ENCODE peak calls at places on chromosome 16, in ten cellular contexts. One of them, this sample, is unnamed.

GRCh38 chr16:21277045-21277926 is 804 bp downstream of the CRYM start:
- DNase-seq in putamen: no peak
- DNase-seq in HuH-7.5: no peak
- DNase-seq in T-helper 1 cell: no peak
- DNase-seq in stimulated activated CD8-positive, alpha-beta memory T cell treated with anti-CD3 and anti-CD28 coated beads, Interleukin-2, amount 100 ng/mL, for 1 hour: no peak
- DNase-seq in NB4: no peak
- DNase-seq in activated CD8-positive, alpha-beta T cell treated with anti-CD3 and anti-CD28 coated beads for 36 hours: no peak
- DNase-seq in upper lobe of right lung: no peak
- DNase-seq in left lung: no peak
- DNase-seq in right cardiac atrium: no peak
- DNase-seq in this sample: no peak

GRCh38 chr16:55389426-55390073 is 65.5 kb downstream of the IRX6 start:
- DNase-seq in putamen: no peak
- DNase-seq in HuH-7.5: no peak
- DNase-seq in T-helper 1 cell: no peak
- DNase-seq in stimulated activated CD8-positive, alpha-beta memory T cell treated with anti-CD3 and anti-CD28 coated beads, Interleukin-2, amount 100 ng/mL, for 1 hour: no peak
- DNase-seq in NB4: no peak
- DNase-seq in activated CD8-positive, alpha-beta T cell treated with anti-CD3 and anti-CD28 coated beads for 36 hours: no peak
- DNase-seq in upper lobe of right lung: peak; percentile 86
- DNase-seq in left lung: no peak
- DNase-seq in right cardiac atrium: peak; percentile 35
- DNase-seq in this sample: no peak

GRCh38 chr16:85332175-85332574 is 219.9 kb upstream of the CIBAR2 start:
- DNase-seq in putamen: no peak
- DNase-seq in HuH-7.5: no peak
- DNase-seq in T-helper 1 cell: no peak
- DNase-seq in stimulated activated CD8-positive, alpha-beta memory T cell treated with anti-CD3 and anti-CD28 coated beads, Interleukin-2, amount 100 ng/mL, for 1 hour: no peak
- DNase-seq in NB4: no peak
- DNase-seq in activated CD8-positive, alpha-beta T cell treated with anti-CD3 and anti-CD28 coated beads for 36 hours: no peak
- DNase-seq in upper lobe of right lung: no peak
- DNase-seq in left lung: no peak
- DNase-seq in right cardiac atrium: no peak
- DNase-seq in this sample: no peak

GRCh38 chr16:67398546-67399217 is 5.4 kb upstream of the TPPP3 start:
- DNase-seq in putamen: no peak
- DNase-seq in HuH-7.5: no peak
- DNase-seq in T-helper 1 cell: no peak
- DNase-seq in stimulated activated CD8-positive, alpha-beta memory T cell treated with anti-CD3 and anti-CD28 coated beads, Interleukin-2, amount 100 ng/mL, for 1 hour: no peak
- DNase-seq in NB4: no peak
- DNase-seq in activated CD8-positive, alpha-beta T cell treated with anti-CD3 and anti-CD28 coated beads for 36 hours: no peak
- DNase-seq in upper lobe of right lung: no peak
- DNase-seq in left lung: peak; percentile 67
- DNase-seq in right cardiac atrium: no peak
- DNase-seq in this sample: peak; percentile 48

GRCh38 chr16:4699030-4699556 is 5.7 kb downstream of the NUDT16L1 start:
- DNase-seq in putamen: no peak
- DNase-seq in HuH-7.5: no peak
- DNase-seq in T-helper 1 cell: no peak
- DNase-seq in stimulated activated CD8-positive, alpha-beta memory T cell treated with anti-CD3 and anti-CD28 coated beads, Interleukin-2, amount 100 ng/mL, for 1 hour: no peak
- DNase-seq in NB4: peak; percentile 7
- DNase-seq in activated CD8-positive, alpha-beta T cell treated with anti-CD3 and anti-CD28 coated beads for 36 hours: no peak
- DNase-seq in upper lobe of right lung: no peak
- DNase-seq in left lung: peak; percentile 38
- DNase-seq in right cardiac atrium: no peak
- DNase-seq in this sample: no peak

GRCh38 chr16:9351841-9352434 is 260.5 kb downstream of the HAPSTR1 start:
- DNase-seq in putamen: no peak
- DNase-seq in HuH-7.5: no peak
- DNase-seq in T-helper 1 cell: no peak
- DNase-seq in stimulated activated CD8-positive, alpha-beta memory T cell treated with anti-CD3 and anti-CD28 coated beads, Interleukin-2, amount 100 ng/mL, for 1 hour: no peak
- DNase-seq in NB4: no peak
- DNase-seq in activated CD8-positive, alpha-beta T cell treated with anti-CD3 and anti-CD28 coated beads for 36 hours: no peak
- DNase-seq in upper lobe of right lung: no peak
- DNase-seq in left lung: no peak
- DNase-seq in right cardiac atrium: no peak
- DNase-seq in this sample: no peak

GRCh38 chr16:53071748-53072301 is 17.0 kb downstream of the CHD9 start:
- DNase-seq in putamen: peak; percentile 40
- DNase-seq in HuH-7.5: no peak
- DNase-seq in T-helper 1 cell: no peak
- DNase-seq in stimulated activated CD8-positive, alpha-beta memory T cell treated with anti-CD3 and anti-CD28 coated beads, Interleukin-2, amount 100 ng/mL, for 1 hour: no peak
- DNase-seq in NB4: no peak
- DNase-seq in activated CD8-positive, alpha-beta T cell treated with anti-CD3 and anti-CD28 coated beads for 36 hours: no peak
- DNase-seq in upper lobe of right lung: peak; percentile 71
- DNase-seq in left lung: no peak
- DNase-seq in right cardiac atrium: peak; percentile 76
- DNase-seq in this sample: no peak

GRCh38 chr16:2769675-2770056 is 7.4 kb downstream of the ELOB start:
- DNase-seq in putamen: no peak
- DNase-seq in HuH-7.5: no peak
- DNase-seq in T-helper 1 cell: no peak
- DNase-seq in stimulated activated CD8-positive, alpha-beta memory T cell treated with anti-CD3 and anti-CD28 coated beads, Interleukin-2, amount 100 ng/mL, for 1 hour: no peak
- DNase-seq in NB4: peak; percentile 21
- DNase-seq in activated CD8-positive, alpha-beta T cell treated with anti-CD3 and anti-CD28 coated beads for 36 hours: no peak
- DNase-seq in upper lobe of right lung: peak; percentile 80
- DNase-seq in left lung: no peak
- DNase-seq in right cardiac atrium: no peak
- DNase-seq in this sample: peak; percentile 59

GRCh38 chr16:27779719-27780161 is 229.8 kb downstream of the KATNIP start:
- DNase-seq in putamen: peak; percentile 78
- DNase-seq in HuH-7.5: peak; percentile 39
- DNase-seq in T-helper 1 cell: no peak
- DNase-seq in stimulated activated CD8-positive, alpha-beta memory T cell treated with anti-CD3 and anti-CD28 coated beads, Interleukin-2, amount 100 ng/mL, for 1 hour: no peak
- DNase-seq in NB4: no peak
- DNase-seq in activated CD8-positive, alpha-beta T cell treated with anti-CD3 and anti-CD28 coated beads for 36 hours: no peak
- DNase-seq in upper lobe of right lung: peak; percentile 77
- DNase-seq in left lung: no peak
- DNase-seq in right cardiac atrium: peak; percentile 44
- DNase-seq in this sample: peak; percentile 58